ENCODE peak calls at places on chromosomes 1 and 21, in nine cellular contexts. H, Z, P, S, U, T, Q, I and G are unnamed samples.

GRCh38 chr21:38821959-38822682 is 16.4 kb downstream of the ETS2 start:
- DNase-seq in H (no peak), Z (no peak), P (no peak), S (no peak), U (no peak), T (no peak), Q (peak; percentile 86), I (no peak), G (no peak)

GRCh38 chr1:1366699-1367067 is 8.3 kb downstream of the AURKAIP1 start:
- DNase-seq in H (no peak), Z (no peak), P (no peak), S (no peak), U (no peak), T (no peak), Q (no peak), I (no peak), G (no peak)

GRCh38 chr1:204711947-204712701 is 26.6 kb upstream of the LRRN2 start:
- DNase-seq in H (no peak), Z (no peak), P (no peak), S (no peak), U (no peak), T (no peak), Q (peak; percentile 77), I (no peak), G (no peak)

GRCh38 chr1:109763646-109764415 is at the start of gene EPS8L3:
- DNase-seq in H (peak; percentile 71), Z (no peak), P (no peak), S (no peak), U (no peak), T (no peak), Q (peak; percentile 74), I (no peak), G (no peak)

GRCh38 chr21:42833859-42834729 is 45.2 kb downstream of the WDR4 start:
- DNase-seq in H (peak; percentile 59), Z (no peak), P (no peak), S (no peak), U (no peak), T (no peak), Q (peak; percentile 78), I (peak; percentile 11), G (no peak)

GRCh38 chr1:64748222-64748621 is 3.3 kb downstream of the RAVER2 start:
- DNase-seq in H (no peak), Z (no peak), P (no peak), S (no peak), U (no peak), T (no peak), Q (no peak), I (no peak), G (no peak)

GRCh38 chr21:20276377-20276776 is 721.8 kb upstream of the NCAM2 start:
- DNase-seq in H (no peak), Z (no peak), P (no peak), S (no peak), U (no peak), T (no peak), Q (no peak), I (no peak), G (no peak)

GRCh38 chr1:195105281-195105680 is 1503.0 kb downstream of the KCNT2 start:
- DNase-seq in H (peak; percentile 50), Z (no peak), P (no peak), S (no peak), U (no peak), T (no peak), Q (no peak), I (no peak), G (no peak)

GRCh38 chr1:15965228-15965767 is 10.6 kb downstream of the ZBTB17 start:
- DNase-seq in H (no peak), Z (no peak), P (no peak), S (no peak), U (peak; percentile 45), T (peak; percentile 60), Q (peak; percentile 87), I (peak; percentile 46), G (peak; percentile 65)

GRCh38 chr1:35220976-35221375 is 28.0 kb upstream of the SFPQ start:
- DNase-seq in H (no peak), Z (no peak), P (peak; percentile 31), S (peak; percentile 24), U (no peak), T (peak; percentile 55), Q (no peak), I (peak; percentile 36), G (no peak)

GRCh38 chr1:90724926-90725325 is 7.8 kb upstream of the BARHL2 start:
- DNase-seq in H (no peak), Z (no peak), P (no peak), S (no peak), U (no peak), T (no peak), Q (no peak), I (no peak), G (no peak)

GRCh38 chr1:210293191-210293607 is 35.5 kb upstream of the HHAT start:
- DNase-seq in H (peak; percentile 92), Z (no peak), P (no peak), S (no peak), U (peak; percentile 46), T (peak; percentile 39), Q (peak; percentile 92), I (no peak), G (no peak)

GRCh38 chr1:60765204-60765603 is 317.2 kb upstream of the NFIA start:
- DNase-seq in H (no peak), Z (peak; percentile 34), P (no peak), S (peak; percentile 13), U (no peak), T (peak; percentile 7), Q (no peak), I (no peak), G (no peak)

GRCh38 chr21:37502947-37503346 is 136.4 kb downstream of the DYRK1A start:
- DNase-seq in H (no peak), Z (no peak), P (no peak), S (no peak), U (no peak), T (no peak), Q (no peak), I (no peak), G (no peak)

GRCh38 chr21:43304621-43305335 is 122.2 kb downstream of the SIK1 start:
- DNase-seq in H (peak; percentile 62), Z (no peak), P (no peak), S (no peak), U (no peak), T (no peak), Q (no peak), I (no peak), G (no peak)

GRCh38 chr1:83761977-83762376 is 237.0 kb downstream of the TTLL7 start:
- DNase-seq in H (no peak), Z (no peak), P (no peak), S (no peak), U (no peak), T (no peak), Q (no peak), I (no peak), G (no peak)

GRCh38 chr1:52651904-52652303 is 18.9 kb downstream of the SHISAL2A start:
- DNase-seq in H (no peak), Z (no peak), P (no peak), S (no peak), U (no peak), T (no peak), Q (no peak), I (no peak), G (no peak)

GRCh38 chr1:79040424-79041089 is 34.0 kb upstream of the ADGRL4 start:
- DNase-seq in H (no peak), Z (no peak), P (no peak), S (no peak), U (no peak), T (peak; percentile 31), Q (no peak), I (peak; percentile 39), G (no peak)

GRCh38 chr1:192678099-192678498 is 42.2 kb downstream of the RGS13 start:
- DNase-seq in H (no peak), Z (no peak), P (no peak), S (no peak), U (no peak), T (no peak), Q (no peak), I (no peak), G (no peak)

GRCh38 chr1:180881806-180882509 is 30.7 kb upstream of the KIAA1614 start:
- DNase-seq in H (no peak), Z (peak; percentile 34), P (peak; percentile 60), S (no peak), U (peak; percentile 59), T (peak; percentile 77), Q (no peak), I (peak; percentile 69), G (peak; percentile 57)

GRCh38 chr1:82269466-82269865 is 468.7 kb downstream of the ADGRL2 start:
- DNase-seq in H (no peak), Z (peak; percentile 80), P (peak; percentile 21), S (no peak), U (no peak), T (no peak), Q (no peak), I (no peak), G (no peak)

GRCh38 chr1:59061876-59062275 is 235.0 kb upstream of the FGGY start:
- DNase-seq in H (peak; percentile 86), Z (peak; percentile 53), P (no peak), S (no peak), U (peak; percentile 94), T (peak; percentile 89), Q (peak; percentile 89), I (no peak), G (peak; percentile 54)

GRCh38 chr1:78691995-78692747 is 42.5 kb downstream of the IFI44 start:
- DNase-seq in H (no peak), Z (peak; percentile 87), P (no peak), S (no peak), U (peak; percentile 86), T (peak; percentile 93), Q (no peak), I (no peak), G (peak; percentile 41)

GRCh38 chr1:151197863-151198253 is 494 bp upstream of the PIP5K1A start:
- DNase-seq in H (no peak), Z (no peak), P (no peak), S (no peak), U (no peak), T (no peak), Q (peak; percentile 61), I (no peak), G (no peak)

GRCh38 chr1:189524501-189524900 is 953.2 kb downstream of the BRINP3 start:
- DNase-seq in H (no peak), Z (peak; percentile 7), P (no peak), S (no peak), U (no peak), T (peak; percentile 29), Q (no peak), I (no peak), G (no peak)

GRCh38 chr1:51558375-51558924 is 39.4 kb upstream of the EPS15 start:
- DNase-seq in H (no peak), Z (peak; percentile 98), P (peak; percentile 45), S (no peak), U (peak; percentile 87), T (peak; percentile 92), Q (no peak), I (no peak), G (peak; percentile 91)

GRCh38 chr1:54549181-54549924 is 1.3 kb downstream of the ACOT11 start:
- DNase-seq in H (no peak), Z (no peak), P (no peak), S (no peak), U (no peak), T (no peak), Q (peak; percentile 77), I (no peak), G (no peak)

GRCh38 chr1:32111789-32112188 is 3.9 kb downstream of the KPNA6 start:
- DNase-seq in H (no peak), Z (peak; percentile 36), P (no peak), S (no peak), U (no peak), T (no peak), Q (no peak), I (no peak), G (no peak)

GRCh38 chr1:228020686-228021525 is 14.1 kb downstream of the WNT3A start:
- DNase-seq in H (peak; percentile 38), Z (no peak), P (no peak), S (no peak), U (no peak), T (no peak), Q (peak; percentile 60), I (no peak), G (peak; percentile 31)

GRCh38 chr1:200172311-200172710 is 144.8 kb downstream of the NR5A2 start:
- DNase-seq in H (no peak), Z (peak; percentile 55), P (no peak), S (no peak), U (peak; percentile 63), T (peak; percentile 89), Q (no peak), I (no peak), G (no peak)

GRCh38 chr1:162088281-162088969 is 18.9 kb downstream of the NOS1AP start:
- DNase-seq in H (no peak), Z (no peak), P (no peak), S (no peak), U (no peak), T (peak; percentile 69), Q (no peak), I (no peak), G (no peak)